ENCODE peak calls at places on chromosome 19, in four cellular contexts. T is AG10803; H is naive thymus-derived CD4-positive, alpha-beta T cell; Y is uterus. W is an unnamed sample.

GRCh38 chr19:5434970-5435641 is 20.1 kb upstream of the ZNRF4 start:
- DNase-seq in Y (no peak), T (peak; percentile 60), H (no peak), W (no peak)

GRCh38 chr19:4866595-4867424 is 657 bp downstream of the PLIN3 start:
- DNase-seq in Y (peak; percentile 57), H (peak; percentile 26), T (peak; percentile 48), W (peak; percentile 33)

GRCh38 chr19:16385821-16386220 is 61.2 kb downstream of the KLF2 start:
- DNase-seq in T (no peak), H (no peak), Y (no peak), W (no peak)

GRCh38 chr19:17035842-17036424 is 9.3 kb upstream of the CPAMD8 start:
- DNase-seq in H (no peak), T (no peak), Y (no peak), W (no peak)

GRCh38 chr19:30518965-30519606 is 146.9 kb downstream of the ZNF536 start:
- DNase-seq in H (no peak), T (no peak), Y (no peak), W (no peak)

GRCh38 chr19:22882797-22883196 is 50.7 kb downstream of the ZNF723 start:
- DNase-seq in Y (no peak), H (no peak), T (peak; percentile 4), W (no peak)

GRCh38 chr19:56972291-56972914 is 131.9 kb upstream of the PEG3 start:
- DNase-seq in Y (peak; percentile 35), H (no peak), T (no peak), W (no peak)

GRCh38 chr19:41876847-41877489 is at the start of gene CD79A:
- DNase-seq in Y (no peak), T (no peak), H (no peak), W (no peak)

DNA sequence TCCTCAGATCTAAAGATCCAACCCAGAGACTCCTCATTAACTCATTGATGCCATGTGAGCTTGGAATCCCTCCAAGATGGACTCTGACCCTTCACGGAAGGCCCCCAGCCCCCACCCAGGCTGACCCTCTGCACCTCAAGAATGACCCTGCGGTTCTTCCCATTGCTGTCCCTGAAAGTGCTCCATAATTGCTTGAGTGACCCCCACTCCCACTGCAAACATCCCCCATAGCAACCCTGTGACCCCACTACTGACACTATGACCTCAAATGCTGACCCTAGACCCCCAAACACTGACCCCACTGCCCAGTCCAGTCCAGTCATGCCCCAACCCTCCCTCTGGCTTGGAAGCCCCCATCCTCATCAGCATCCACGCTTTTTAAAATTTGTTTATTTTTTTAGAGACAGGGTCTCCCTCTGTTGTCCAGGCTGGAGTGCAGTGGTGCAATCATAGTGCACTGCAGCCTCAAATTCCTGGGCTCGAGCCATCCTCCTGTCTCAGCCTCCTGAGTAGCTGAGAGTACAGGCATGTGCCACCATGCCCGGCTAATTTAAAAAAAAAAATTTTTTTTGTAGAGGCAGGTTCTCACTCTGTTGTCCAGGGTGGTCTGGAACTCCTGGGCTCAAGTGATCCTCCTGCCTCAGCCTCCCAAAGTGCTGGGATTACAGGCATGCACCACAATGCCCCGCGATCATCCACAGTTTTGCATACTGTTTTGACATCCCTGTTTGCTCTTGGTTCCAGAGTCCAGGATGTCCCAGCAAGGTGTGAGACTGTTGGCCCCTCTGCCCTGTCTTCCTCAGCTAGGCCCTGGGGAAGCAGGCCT is 855 bp downstream of the LYL1 start:
- DNase-seq in T (no peak), Y (no peak), H (no peak), W (no peak)
- H3K4me3 ChIP-seq in T (no peak overlapping the region), Y (peak overlapping the region; percentile 30), H (peak overlapping the region; percentile 63), W (peak overlapping the region; percentile 63)

GRCh38 chr19:39778763-39779162 is at the start of gene LEUTX:
- DNase-seq in T (no peak), H (no peak), Y (no peak), W (no peak)
- H3K4me3 ChIP-seq in T (no peak within 1 kb of the TSS), H (no peak within 1 kb of the TSS), Y (no peak within 1 kb of the TSS), W (no peak within 1 kb of the TSS)

GRCh38 chr19:6766357-6767080 is 716 bp downstream of the SH2D3A start:
- DNase-seq in H (peak; percentile 30), T (no peak), Y (no peak), W (no peak)
- H3K4me3 ChIP-seq in H (peak overlapping the region; percentile 82), T (no peak overlapping the region), Y (no peak overlapping the region), W (peak overlapping the region; percentile 67)

GRCh38 chr19:35248310-35249145 is at the start of gene LSR:
- DNase-seq in Y (no peak), T (no peak), H (peak; percentile 71), W (peak; percentile 52)

GRCh38 chr19:35251456-35251855 is 2.7 kb downstream of the LSR start:
- DNase-seq in T (no peak), Y (no peak), H (no peak), W (no peak)

GRCh38 chr19:35247526-35248309 is 1.1 kb upstream of the LSR start:
- DNase-seq in Y (no peak), H (no peak), T (no peak), W (peak; percentile 40)

GRCh38 chr19:35249146-35249847 is 495 bp downstream of the LSR start:
- DNase-seq in T (no peak), H (no peak), Y (no peak), W (no peak)

GRCh38 chr19:35249848-35250711 is 1.3 kb downstream of the LSR start:
- DNase-seq in H (no peak), Y (no peak), T (no peak), W (no peak)
- H3K4me3 ChIP-seq in H (peak overlapping the region; percentile 81), Y (peak overlapping the region; percentile 21), T (no peak overlapping the region), W (peak overlapping the region; percentile 75)